ENCODE peak calls at places on chromosomes 16 and 17, in ten cellular contexts. U, V, L, P, Q, W, N, C, F and Z are unnamed samples. For H3K9me3, the result is how much of the 10 kb centered on the place peaks cover.

GRCh38 chr17:13650096-13650675 is 48.5 kb upstream of the HS3ST3A1 start:
- DNase-seq in U (no peak), V (no peak), L (no peak), P (no peak), Q (no peak), W (no peak), N (no peak), C (no peak), F (no peak), Z (no peak)

GRCh38 chr16:77963185-77964044 is 58.9 kb upstream of the CLEC3A start:
- DNase-seq in U (no peak), V (no peak), L (no peak), P (peak), Q (no peak), W (peak), N (peak), C (no peak), F (no peak), Z (no peak)

GRCh38 chr17:45451131-45451530 is 18.5 kb upstream of the ARHGAP27 start:
- DNase-seq in U (no peak), V (no peak), L (peak), P (no peak), Q (no peak), W (no peak), N (no peak), C (no peak), F (no peak), Z (no peak)

GRCh38 chr17:63446218-63446980 is at the start of gene CYB561:
- DNase-seq in U (peak), V (peak), L (peak), P (peak), Q (peak), W (no peak), N (peak), C (peak), F (peak), Z (peak)

GRCh38 chr17:36749493-36749892 is 148.1 kb downstream of the MRM1 start:
- DNase-seq in U (no peak), V (no peak), L (no peak), P (no peak), Q (no peak), W (no peak), N (no peak), C (no peak), F (no peak), Z (no peak)

GRCh38 chr16:56255904-56256303 is 64.6 kb downstream of the GNAO1 start:
- DNase-seq in U (peak), V (no peak), L (no peak), P (no peak), Q (no peak), W (no peak), N (no peak), C (no peak), F (no peak), Z (no peak)

GRCh38 chr16:2295056-2295798 is 27.3 kb upstream of the RNPS1 start:
- DNase-seq in U (no peak), V (no peak), L (no peak), P (no peak), Q (no peak), W (peak), N (no peak), C (peak), F (no peak), Z (no peak)

GRCh38 chr16:24833352-24833751 is 12.4 kb upstream of the SLC5A11 start:
- DNase-seq in U (no peak), V (no peak), L (no peak), P (no peak), Q (no peak), W (no peak), N (no peak), C (peak), F (no peak), Z (no peak)

GRCh38 chr17:35023538-35023937 is 40.0 kb downstream of the RFFL start:
- DNase-seq in U (no peak), V (no peak), L (no peak), P (no peak), Q (no peak), W (no peak), N (no peak), C (no peak), F (no peak), Z (no peak)

GRCh38 chr16:66476328-66477027 is 49.4 kb downstream of the BEAN1 start:
- DNase-seq in U (peak), V (peak), L (no peak), P (no peak), Q (no peak), W (no peak), N (no peak), C (peak), F (peak), Z (peak)

GRCh38 chr16:68356249-68356918 is 45.6 kb downstream of the PRMT7 start:
- DNase-seq in U (no peak), V (no peak), L (no peak), P (no peak), Q (peak), W (peak), N (no peak), C (peak), F (no peak), Z (peak)

GRCh38 chr17:50806141-50806643 is 29.2 kb upstream of the WFIKKN2 start:
- DNase-seq in U (peak), V (no peak), L (no peak), P (no peak), Q (no peak), W (no peak), N (no peak), C (no peak), F (no peak), Z (no peak)
- TF ChIP-seq CTCF in U (peak), V (peak), L (peak), P (peak), Q (no peak), W (no peak), N (no peak), C (no peak), F (no peak), Z (no peak)

GRCh38 chr16:57271063-57271345 is 13.5 kb downstream of the PLLP start:
- DNase-seq in U (no peak), V (no peak), L (no peak), P (no peak), Q (no peak), W (no peak), N (no peak), C (no peak), F (no peak), Z (no peak)
- H3K27ac ChIP-seq in U (no peak), V (no peak), L (peak), P (no peak), Q (no peak), W (no peak), N (no peak), C (no peak), F (no peak), Z (no peak)

GRCh38 chr17:60989846-60990245 is 312.2 kb downstream of the BCAS3 start:
- DNase-seq in U (no peak), V (no peak), L (no peak), P (no peak), Q (no peak), W (no peak), N (no peak), C (no peak), F (no peak), Z (no peak)
- H3K9me3 ChIP-seq in U (under half), V (under half), L (under half), P (under half), Q (under half), W (under half), N (under half), C (under half), F (under half), Z (under half)

GRCh38 chr17:75603123-75603522 is 15.5 kb downstream of the MYO15B start:
- DNase-seq in U (no peak), V (no peak), L (no peak), P (no peak), Q (no peak), W (no peak), N (no peak), C (no peak), F (no peak), Z (no peak)

GRCh38 chr17:75605790-75606189 is 18.2 kb downstream of the MYO15B start:
- DNase-seq in U (no peak), V (no peak), L (no peak), P (no peak), Q (no peak), W (no peak), N (no peak), C (no peak), F (no peak), Z (no peak)

GRCh38 chr17:75602644-75603043 is 15.0 kb downstream of the MYO15B start:
- DNase-seq in U (no peak), V (no peak), L (no peak), P (no peak), Q (no peak), W (no peak), N (no peak), C (no peak), F (no peak), Z (no peak)

GRCh38 chr17:75604034-75604695 is 16.6 kb downstream of the MYO15B start:
- DNase-seq in U (no peak), V (no peak), L (no peak), P (no peak), Q (no peak), W (no peak), N (no peak), C (no peak), F (no peak), Z (no peak)

DNA sequence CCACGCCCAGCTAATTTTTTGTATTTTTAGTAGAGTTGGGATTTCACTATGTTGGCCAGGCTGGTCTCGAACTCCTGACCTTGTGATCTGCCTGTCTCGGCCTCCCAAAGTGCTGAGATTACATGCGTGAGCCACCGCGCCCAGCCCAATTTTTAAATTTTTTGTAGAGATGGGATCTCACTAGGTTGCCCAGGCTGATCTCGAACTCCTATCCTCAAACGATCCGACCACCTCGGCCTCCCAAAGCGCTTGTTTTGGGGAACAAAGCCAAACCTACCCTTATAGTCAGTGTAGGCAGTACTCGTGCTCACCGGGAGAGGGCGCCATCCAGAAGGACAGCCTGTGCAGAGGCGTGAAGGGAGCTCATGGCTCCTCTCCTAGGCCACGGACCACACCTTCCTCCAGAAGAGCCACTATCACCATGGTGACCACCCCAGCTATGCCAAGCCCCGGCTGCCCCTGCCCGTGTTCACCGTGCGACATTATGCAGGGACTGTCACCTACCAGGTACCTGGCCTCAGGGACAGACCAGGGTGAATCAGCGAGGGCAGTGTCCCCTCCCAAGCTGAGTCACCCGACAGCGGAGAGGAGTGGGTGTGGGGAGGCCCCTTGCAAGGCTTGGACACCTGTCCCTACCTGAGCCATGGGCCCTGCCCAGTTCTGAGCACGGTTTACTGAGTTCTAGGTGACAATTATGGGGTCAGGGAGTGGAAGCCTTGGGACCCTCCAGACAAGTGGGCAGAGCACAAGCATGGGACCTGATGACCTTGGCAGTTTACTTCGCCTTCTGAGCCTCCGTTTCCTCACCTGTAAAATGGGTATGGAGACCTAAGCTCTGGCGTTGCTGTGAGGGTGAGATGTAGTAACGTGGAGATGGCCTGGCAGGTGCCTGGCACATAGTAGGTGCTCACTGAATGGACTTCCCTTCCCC is 13.7 kb downstream of the MYO15B start:
- DNase-seq in U (peak), V (no peak), L (peak), P (peak), Q (peak), W (no peak), N (no peak), C (peak), F (no peak), Z (peak)
- TF ChIP-seq CTCF in U (peak), V (peak), L (peak), P (peak), Q (peak), W (peak), N (peak), C (peak), F (peak), Z (peak)

DNA sequence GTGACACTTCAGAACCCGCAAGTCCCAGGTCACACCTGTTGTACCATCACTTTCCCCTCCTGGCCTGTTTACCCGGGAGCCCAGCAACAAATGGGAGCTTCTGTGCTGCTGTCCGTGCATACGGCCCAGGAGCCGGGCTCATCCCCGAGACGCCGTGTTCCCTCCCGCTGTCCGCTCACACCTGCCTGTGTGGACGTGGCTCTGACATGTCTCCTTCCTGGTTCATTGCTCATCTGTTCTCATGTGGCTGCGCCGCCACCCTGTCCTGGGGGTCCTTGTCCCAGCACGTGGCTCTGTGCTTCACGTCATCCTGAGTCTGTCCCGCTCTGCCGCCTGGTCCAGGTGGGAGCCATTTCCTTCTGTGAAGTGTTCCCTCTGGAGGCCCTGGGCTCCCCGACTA is 37.9 kb downstream of the TBCD start:
- DNase-seq in U (no peak), V (no peak), L (no peak), P (no peak), Q (no peak), W (no peak), N (no peak), C (no peak), F (no peak), Z (no peak)
- H3K27ac ChIP-seq in U (no peak), V (no peak), L (no peak), P (no peak), Q (no peak), W (no peak), N (no peak), C (no peak), F (peak), Z (no peak)

DNA sequence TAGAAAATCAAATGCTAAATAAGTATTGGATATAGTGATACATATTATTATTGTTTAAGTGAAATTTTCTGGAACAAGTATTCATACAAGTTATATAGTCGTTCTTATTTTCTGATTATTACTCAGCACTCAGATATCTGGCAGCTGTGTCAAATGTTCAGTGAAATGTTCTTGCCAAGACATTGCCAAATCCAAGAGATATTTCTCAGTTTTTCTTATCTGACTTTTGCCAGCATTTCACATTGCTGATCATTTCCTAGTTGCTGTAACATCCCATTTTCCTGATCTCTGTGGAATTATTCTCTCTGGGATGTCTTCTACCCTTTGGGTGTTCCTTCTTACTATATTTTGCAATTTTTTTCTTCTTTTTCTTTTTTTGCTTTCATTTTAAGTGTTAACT is 262.3 kb downstream of the KIF2B start:
- DNase-seq in U (no peak), V (no peak), L (no peak), P (no peak), Q (no peak), W (no peak), N (no peak), C (no peak), F (no peak), Z (no peak)
- H3K9me3 ChIP-seq in U (under half), V (under half), L (under half), P (under half), Q (under half), W (under half), N (under half), C (under half), F (under half), Z (under half)